ENCODE peak calls at places on chromosomes 13 and 19, in five cellular contexts. One of them, this sample, is unnamed.
A peak's percentile ranks its signal among the peaks of the same experiment; 100 is the strongest.

GRCh38 chr19:14337510-14337909 is 43.7 kb upstream of the ADGRE5 start:
- DNase-seq in naive thymus-derived CD4-positive, alpha-beta T cell: no peak
- DNase-seq in testis: peak; percentile 43
- DNase-seq in NCI-H774: peak; percentile 23
- DNase-seq in stimulated activated CD4-positive, alpha-beta T cell treated with anti-CD3 and anti-CD28 coated beads, Interleukin-2, amount 100 ng/mL, for 24 hours: peak; percentile 47
- DNase-seq in this sample: peak; percentile 33

GRCh38 chr19:17620696-17621095 is 65.2 kb downstream of the COLGALT1 start:
- DNase-seq in naive thymus-derived CD4-positive, alpha-beta T cell: no peak
- DNase-seq in testis: no peak
- DNase-seq in NCI-H774: no peak
- DNase-seq in stimulated activated CD4-positive, alpha-beta T cell treated with anti-CD3 and anti-CD28 coated beads, Interleukin-2, amount 100 ng/mL, for 24 hours: no peak
- DNase-seq in this sample: no peak

GRCh38 chr13:49113526-49114286 is 106.4 kb upstream of the MLNR start:
- DNase-seq in naive thymus-derived CD4-positive, alpha-beta T cell: no peak
- DNase-seq in testis: no peak
- DNase-seq in NCI-H774: no peak
- DNase-seq in stimulated activated CD4-positive, alpha-beta T cell treated with anti-CD3 and anti-CD28 coated beads, Interleukin-2, amount 100 ng/mL, for 24 hours: no peak
- DNase-seq in this sample: no peak

GRCh38 chr13:31476266-31476665 is 263.1 kb upstream of the RXFP2 start:
- DNase-seq in naive thymus-derived CD4-positive, alpha-beta T cell: no peak
- DNase-seq in testis: peak; percentile 25
- DNase-seq in NCI-H774: no peak
- DNase-seq in stimulated activated CD4-positive, alpha-beta T cell treated with anti-CD3 and anti-CD28 coated beads, Interleukin-2, amount 100 ng/mL, for 24 hours: no peak
- DNase-seq in this sample: no peak

GRCh38 chr13:33119022-33119735 is 103.0 kb downstream of the KL start:
- DNase-seq in naive thymus-derived CD4-positive, alpha-beta T cell: no peak
- DNase-seq in testis: no peak
- DNase-seq in NCI-H774: no peak
- DNase-seq in stimulated activated CD4-positive, alpha-beta T cell treated with anti-CD3 and anti-CD28 coated beads, Interleukin-2, amount 100 ng/mL, for 24 hours: no peak
- DNase-seq in this sample: no peak

GRCh38 chr19:42435316-42435715 is 7.4 kb downstream of the CXCL17 start:
- DNase-seq in naive thymus-derived CD4-positive, alpha-beta T cell: no peak
- DNase-seq in testis: no peak
- DNase-seq in NCI-H774: no peak
- DNase-seq in stimulated activated CD4-positive, alpha-beta T cell treated with anti-CD3 and anti-CD28 coated beads, Interleukin-2, amount 100 ng/mL, for 24 hours: no peak
- DNase-seq in this sample: no peak

GRCh38 chr13:100069278-100069677 is 19.6 kb upstream of the PCCA start:
- DNase-seq in naive thymus-derived CD4-positive, alpha-beta T cell: no peak
- DNase-seq in testis: no peak
- DNase-seq in NCI-H774: no peak
- DNase-seq in stimulated activated CD4-positive, alpha-beta T cell treated with anti-CD3 and anti-CD28 coated beads, Interleukin-2, amount 100 ng/mL, for 24 hours: no peak
- DNase-seq in this sample: no peak

GRCh38 chr19:2015611-2015950 is at the start of gene BTBD2:
- DNase-seq in naive thymus-derived CD4-positive, alpha-beta T cell: no peak
- DNase-seq in testis: peak; percentile 50
- DNase-seq in NCI-H774: peak; percentile 61
- DNase-seq in stimulated activated CD4-positive, alpha-beta T cell treated with anti-CD3 and anti-CD28 coated beads, Interleukin-2, amount 100 ng/mL, for 24 hours: peak; percentile 67
- DNase-seq in this sample: no peak

GRCh38 chr13:110354209-110354627 is 47.1 kb downstream of the COL4A2 start:
- DNase-seq in naive thymus-derived CD4-positive, alpha-beta T cell: no peak
- DNase-seq in testis: no peak
- DNase-seq in NCI-H774: peak; percentile 84
- DNase-seq in stimulated activated CD4-positive, alpha-beta T cell treated with anti-CD3 and anti-CD28 coated beads, Interleukin-2, amount 100 ng/mL, for 24 hours: no peak
- DNase-seq in this sample: no peak

GRCh38 chr13:80513196-80513595 is 172.3 kb upstream of the SPRY2 start:
- DNase-seq in naive thymus-derived CD4-positive, alpha-beta T cell: no peak
- DNase-seq in testis: no peak
- DNase-seq in NCI-H774: no peak
- DNase-seq in stimulated activated CD4-positive, alpha-beta T cell treated with anti-CD3 and anti-CD28 coated beads, Interleukin-2, amount 100 ng/mL, for 24 hours: no peak
- DNase-seq in this sample: no peak

GRCh38 chr19:6539514-6539913 is 8.7 kb downstream of the TNFSF9 start:
- DNase-seq in naive thymus-derived CD4-positive, alpha-beta T cell: no peak
- DNase-seq in testis: no peak
- DNase-seq in NCI-H774: no peak
- DNase-seq in stimulated activated CD4-positive, alpha-beta T cell treated with anti-CD3 and anti-CD28 coated beads, Interleukin-2, amount 100 ng/mL, for 24 hours: no peak
- DNase-seq in this sample: no peak

GRCh38 chr19:40165362-40165937 is 25.8 kb upstream of the MAP3K10 start:
- DNase-seq in naive thymus-derived CD4-positive, alpha-beta T cell: peak; percentile 47
- DNase-seq in testis: peak; percentile 71
- DNase-seq in NCI-H774: no peak
- DNase-seq in stimulated activated CD4-positive, alpha-beta T cell treated with anti-CD3 and anti-CD28 coated beads, Interleukin-2, amount 100 ng/mL, for 24 hours: peak; percentile 70
- DNase-seq in this sample: peak; percentile 41

GRCh38 chr19:18306903-18307681 is 15.8 kb downstream of the LSM4 start:
- DNase-seq in naive thymus-derived CD4-positive, alpha-beta T cell: no peak
- DNase-seq in testis: no peak
- DNase-seq in NCI-H774: no peak
- DNase-seq in stimulated activated CD4-positive, alpha-beta T cell treated with anti-CD3 and anti-CD28 coated beads, Interleukin-2, amount 100 ng/mL, for 24 hours: no peak
- DNase-seq in this sample: peak; percentile 37

GRCh38 chr19:49056101-49056901 is 1.2 kb downstream of the CGB7 start:
- DNase-seq in naive thymus-derived CD4-positive, alpha-beta T cell: peak; percentile 45
- DNase-seq in testis: peak; percentile 71
- DNase-seq in NCI-H774: peak; percentile 59
- DNase-seq in stimulated activated CD4-positive, alpha-beta T cell treated with anti-CD3 and anti-CD28 coated beads, Interleukin-2, amount 100 ng/mL, for 24 hours: peak; percentile 61
- DNase-seq in this sample: peak; percentile 80

GRCh38 chr19:7242601-7243258 is 51.5 kb downstream of the INSR start:
- DNase-seq in naive thymus-derived CD4-positive, alpha-beta T cell: no peak
- DNase-seq in testis: no peak
- DNase-seq in NCI-H774: no peak
- DNase-seq in stimulated activated CD4-positive, alpha-beta T cell treated with anti-CD3 and anti-CD28 coated beads, Interleukin-2, amount 100 ng/mL, for 24 hours: no peak
- DNase-seq in this sample: peak; percentile 20

GRCh38 chr13:107864543-107865460 is 350.5 kb downstream of the LIG4 start:
- DNase-seq in naive thymus-derived CD4-positive, alpha-beta T cell: no peak
- DNase-seq in testis: peak; percentile 65
- DNase-seq in NCI-H774: peak; percentile 71
- DNase-seq in stimulated activated CD4-positive, alpha-beta T cell treated with anti-CD3 and anti-CD28 coated beads, Interleukin-2, amount 100 ng/mL, for 24 hours: no peak
- DNase-seq in this sample: no peak

GRCh38 chr13:19864018-19864338 is 529 bp upstream of the ZMYM5 start:
- DNase-seq in naive thymus-derived CD4-positive, alpha-beta T cell: peak; percentile 57
- DNase-seq in testis: peak; percentile 67
- DNase-seq in NCI-H774: peak; percentile 48
- DNase-seq in stimulated activated CD4-positive, alpha-beta T cell treated with anti-CD3 and anti-CD28 coated beads, Interleukin-2, amount 100 ng/mL, for 24 hours: peak; percentile 66
- DNase-seq in this sample: peak; percentile 65

This sample was measured in germinal center.